ENCODE peak calls at places on chromosomes 5 and 9, in ten cellular contexts. C is HCT116, Z is sigmoid colon, J is spleen, S is stomach, A is SK-N-MC, I is SK-N-SH, K is K562, W is GM12892, H is prostate gland. V is an unnamed sample.

GRCh38 chr5:170572453-170572852 is 68.6 kb downstream of the KCNIP1 start:
- DNase-seq in C (no peak), Z (no peak), J (no peak), S (no peak), A (no peak), I (no peak), K (no peak), W (no peak), H (peak; percentile 57), V (no peak)

GRCh38 chr5:35417040-35417439 is 186.8 kb upstream of the PRLR start:
- DNase-seq in C (no peak), Z (no peak), J (no peak), S (no peak), A (no peak), I (no peak), K (no peak), W (no peak), H (no peak), V (no peak)

GRCh38 chr9:110278080-110278707 is 21.9 kb upstream of the TXN start:
- DNase-seq in C (peak; percentile 61), Z (no peak), J (no peak), S (no peak), A (no peak), I (no peak), K (no peak), W (no peak), H (no peak), V (no peak)

GRCh38 chr5:147558826-147559225 is 49.0 kb upstream of the DPYSL3 start:
- DNase-seq in C (no peak), Z (peak; percentile 85), J (no peak), S (no peak), A (no peak), I (peak; percentile 66), K (peak; percentile 10), W (no peak), H (peak; percentile 63), V (peak; percentile 84)

GRCh38 chr9:124511426-124511840 is 4.2 kb upstream of the NR5A1 start:
- DNase-seq in C (no peak), Z (no peak), J (no peak), S (no peak), A (no peak), I (peak; percentile 69), K (peak; percentile 52), W (peak; percentile 19), H (no peak), V (peak; percentile 70)

GRCh38 chr5:39219433-39219832 is at the start of gene FYB1:
- DNase-seq in C (no peak), Z (peak; percentile 77), J (peak; percentile 85), S (no peak), A (no peak), I (no peak), K (no peak), W (no peak), H (no peak), V (no peak)

GRCh38 chr9:2012347-2012746 is 2.8 kb upstream of the SMARCA2 start:
- DNase-seq in C (no peak), Z (no peak), J (no peak), S (no peak), A (no peak), I (no peak), K (no peak), W (no peak), H (no peak), V (no peak)

GRCh38 chr5:126849101-126849678 is 72.3 kb downstream of the LMNB1 start:
- DNase-seq in C (no peak), Z (no peak), J (no peak), S (no peak), A (no peak), I (no peak), K (no peak), W (no peak), H (no peak), V (no peak)

GRCh38 chr9:71911908-71912325 is 478 bp downstream of the C9orf85 start:
- DNase-seq in C (no peak), Z (no peak), J (no peak), S (peak; percentile 46), A (no peak), I (peak; percentile 34), K (no peak), W (no peak), H (no peak), V (no peak)

GRCh38 chr5:56951131-56951945 is 585 bp downstream of the MIER3 start:
- DNase-seq in C (no peak), Z (peak; percentile 66), J (peak; percentile 86), S (no peak), A (no peak), I (peak; percentile 82), K (no peak), W (peak; percentile 34), H (peak; percentile 12), V (peak; percentile 74)

GRCh38 chr5:89421035-89421434 is 538.1 kb upstream of the MEF2C start:
- DNase-seq in C (no peak), Z (no peak), J (no peak), S (no peak), A (peak; percentile 24), I (no peak), K (no peak), W (no peak), H (no peak), V (no peak)

GRCh38 chr5:3597002-3597726 is 1.5 kb downstream of the IRX1 start:
- DNase-seq in C (no peak), Z (no peak), J (no peak), S (no peak), A (no peak), I (no peak), K (no peak), W (no peak), H (no peak), V (peak; percentile 48)

GRCh38 chr5:90153031-90153430 is 256.5 kb downstream of the CETN3 start:
- DNase-seq in C (no peak), Z (no peak), J (no peak), S (no peak), A (no peak), I (no peak), K (no peak), W (no peak), H (no peak), V (no peak)

GRCh38 chr5:956941-957729 is 51.5 kb upstream of the NKD2 start:
- DNase-seq in C (no peak), Z (no peak), J (no peak), S (no peak), A (no peak), I (peak; percentile 28), K (peak; percentile 48), W (peak; percentile 54), H (no peak), V (peak; percentile 34)

GRCh38 chr9:97638666-97639065 is 5.0 kb downstream of the NCBP1 start:
- DNase-seq in C (no peak), Z (no peak), J (no peak), S (no peak), A (no peak), I (no peak), K (no peak), W (no peak), H (no peak), V (peak; percentile 37)

GRCh38 chr9:110980261-110980660 is 58.0 kb downstream of the LPAR1 start:
- DNase-seq in C (no peak), Z (no peak), J (no peak), S (no peak), A (no peak), I (no peak), K (no peak), W (no peak), H (no peak), V (no peak)

GRCh38 chr5:22465177-22465576 is 388.0 kb downstream of the CDH12 start:
- DNase-seq in C (no peak), Z (no peak), J (no peak), S (no peak), A (no peak), I (no peak), K (no peak), W (no peak), H (no peak), V (no peak)

GRCh38 chr5:22471154-22471553 is 382.0 kb downstream of the CDH12 start:
- DNase-seq in C (no peak), Z (no peak), J (no peak), S (no peak), A (no peak), I (no peak), K (no peak), W (no peak), H (no peak), V (no peak)

GRCh38 chr5:22470408-22470807 is 382.7 kb downstream of the CDH12 start:
- DNase-seq in C (no peak), Z (no peak), J (no peak), S (no peak), A (no peak), I (no peak), K (no peak), W (no peak), H (no peak), V (no peak)

DNA sequence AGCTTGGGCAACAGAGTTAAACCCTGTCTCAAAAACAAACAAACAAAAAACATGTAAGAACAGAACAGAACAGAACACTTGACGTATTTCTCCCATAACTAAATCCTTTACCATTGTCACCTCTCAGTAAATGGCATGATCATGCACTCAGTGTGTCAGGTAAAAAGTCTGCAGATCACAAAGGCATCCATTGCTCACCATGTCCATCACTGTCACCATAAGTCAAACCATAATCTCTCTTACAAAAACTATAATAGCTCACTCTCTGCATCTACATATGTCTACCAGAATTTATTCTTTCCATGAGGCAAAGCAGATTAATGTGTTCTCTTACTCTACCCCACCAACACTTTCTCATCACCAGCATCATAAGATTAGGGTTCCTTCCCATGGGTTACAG is 387.5 kb downstream of the CDH12 start:
- DNase-seq in C (no peak), Z (no peak), J (no peak), S (no peak), A (no peak), I (no peak), K (no peak), W (no peak), H (no peak), V (no peak)
- TF ChIP-seq POLR2AphosphoS5 in C (no peak), Z (no peak), J (no peak), S (no peak), A (no peak), I (no peak), K (no peak), W (no peak), H (no peak), V (no peak)

GRCh38 chr5:122078116-122078865 is at the start of gene LOX:
- DNase-seq in C (no peak), Z (peak; percentile 95), J (no peak), S (peak; percentile 50), A (peak; percentile 37), I (peak; percentile 54), K (no peak), W (no peak), H (peak; percentile 58), V (peak; percentile 69)
- TF ChIP-seq POLR2AphosphoS5 in C (no peak), Z (no peak), J (peak; percentile 78), S (peak; percentile 3), A (peak; percentile 67), I (peak; percentile 17), K (no peak), W (no peak), H (peak; percentile 43), V (no peak)

GRCh38 chr9:33415152-33416038 is 13.0 kb upstream of the AQP7 start:
- DNase-seq in C (peak; percentile 68), Z (peak; percentile 75), J (peak; percentile 89), S (peak; percentile 93), A (no peak), I (peak; percentile 76), K (peak; percentile 80), W (peak; percentile 66), H (peak; percentile 95), V (peak; percentile 91)
- TF ChIP-seq POLR2AphosphoS5 in C (peak; percentile 24), Z (no peak), J (no peak), S (no peak), A (no peak), I (no peak), K (no peak), W (no peak), H (peak; percentile 98), V (no peak)

GRCh38 chr9:136385015-136385414 is 11.5 kb upstream of the CARD9 start:
- DNase-seq in C (no peak), Z (no peak), J (no peak), S (no peak), A (no peak), I (no peak), K (no peak), W (no peak), H (no peak), V (no peak)
- TF ChIP-seq POLR2AphosphoS5 in C (no peak), Z (no peak), J (no peak), S (no peak), A (no peak), I (no peak), K (no peak), W (no peak), H (no peak), V (no peak)